ENCODE peak calls at places on chromosomes 5 and 9, in six cellular contexts. One of them, this sample, is unnamed.

GRCh38 chr9:133735415-133735775 is 2.8 kb downstream of the SARDH start:
- DNase-seq in upper lobe of right lung: no peak
- DNase-seq in GM12865: peak
- DNase-seq in AG09309: no peak
- DNase-seq in neural crest cell: no peak
- DNase-seq in endothelial cell: no peak
- DNase-seq in this sample: no peak

GRCh38 chr9:125428060-125428481 is 166.4 kb downstream of the GAPVD1 start:
- DNase-seq in upper lobe of right lung: peak
- DNase-seq in GM12865: peak
- DNase-seq in AG09309: no peak
- DNase-seq in neural crest cell: no peak
- DNase-seq in endothelial cell: no peak
- DNase-seq in this sample: no peak

GRCh38 chr9:81557957-81558791 is 131.2 kb downstream of the TLE1 start:
- DNase-seq in upper lobe of right lung: no peak
- DNase-seq in GM12865: no peak
- DNase-seq in AG09309: peak
- DNase-seq in neural crest cell: no peak
- DNase-seq in endothelial cell: no peak
- DNase-seq in this sample: no peak

GRCh38 chr5:156201793-156202388 is 125.1 kb upstream of the SGCD start:
- DNase-seq in upper lobe of right lung: no peak
- DNase-seq in GM12865: no peak
- DNase-seq in AG09309: peak
- DNase-seq in neural crest cell: no peak
- DNase-seq in endothelial cell: no peak
- DNase-seq in this sample: no peak

GRCh38 chr9:137111788-137112563 is 2.6 kb downstream of the DPP7 start:
- DNase-seq in upper lobe of right lung: no peak
- DNase-seq in GM12865: no peak
- DNase-seq in AG09309: no peak
- DNase-seq in neural crest cell: no peak
- DNase-seq in endothelial cell: no peak
- DNase-seq in this sample: no peak

GRCh38 chr5:112844489-112844888 is 16.6 kb upstream of the SRP19 start:
- DNase-seq in upper lobe of right lung: no peak
- DNase-seq in GM12865: no peak
- DNase-seq in AG09309: no peak
- DNase-seq in neural crest cell: no peak
- DNase-seq in endothelial cell: no peak
- DNase-seq in this sample: no peak

GRCh38 chr5:160747559-160747958 is 104.5 kb downstream of the ATP10B start:
- DNase-seq in upper lobe of right lung: no peak
- DNase-seq in GM12865: no peak
- DNase-seq in AG09309: no peak
- DNase-seq in neural crest cell: no peak
- DNase-seq in endothelial cell: no peak
- DNase-seq in this sample: no peak

GRCh38 chr5:73230264-73231244 is 57.6 kb downstream of the TMEM174 start:
- DNase-seq in upper lobe of right lung: no peak
- DNase-seq in GM12865: no peak
- DNase-seq in AG09309: no peak
- DNase-seq in neural crest cell: no peak
- DNase-seq in endothelial cell: peak
- DNase-seq in this sample: peak

GRCh38 chr9:124486778-124487490 is 20.3 kb downstream of the NR5A1 start:
- DNase-seq in upper lobe of right lung: no peak
- DNase-seq in GM12865: no peak
- DNase-seq in AG09309: no peak
- DNase-seq in neural crest cell: no peak
- DNase-seq in endothelial cell: no peak
- DNase-seq in this sample: no peak

GRCh38 chr9:34996905-34997279 is 7.3 kb downstream of the DNAJB5 start:
- DNase-seq in upper lobe of right lung: no peak
- DNase-seq in GM12865: no peak
- DNase-seq in AG09309: no peak
- DNase-seq in neural crest cell: no peak
- DNase-seq in endothelial cell: no peak
- DNase-seq in this sample: no peak

GRCh38 chr9:5265939-5266338 is 34.7 kb downstream of the INSL4 start:
- DNase-seq in upper lobe of right lung: no peak
- DNase-seq in GM12865: peak
- DNase-seq in AG09309: no peak
- DNase-seq in neural crest cell: no peak
- DNase-seq in endothelial cell: no peak
- DNase-seq in this sample: no peak
- TF ChIP-seq CTCF in upper lobe of right lung: no peak
- TF ChIP-seq CTCF in GM12865: peak
- TF ChIP-seq CTCF in AG09309: no peak
- TF ChIP-seq CTCF in neural crest cell: no peak
- TF ChIP-seq CTCF in endothelial cell: no peak
- TF ChIP-seq CTCF in this sample: no peak

GRCh38 chr5:81425569-81425968 is 31.6 kb upstream of the ACOT12 start:
- DNase-seq in upper lobe of right lung: no peak
- DNase-seq in GM12865: peak
- DNase-seq in AG09309: peak
- DNase-seq in neural crest cell: no peak
- DNase-seq in endothelial cell: no peak
- DNase-seq in this sample: no peak
- TF ChIP-seq CTCF in upper lobe of right lung: peak
- TF ChIP-seq CTCF in GM12865: peak
- TF ChIP-seq CTCF in AG09309: peak
- TF ChIP-seq CTCF in neural crest cell: peak
- TF ChIP-seq CTCF in endothelial cell: peak
- TF ChIP-seq CTCF in this sample: peak

GRCh38 chr5:177980776-177981175 is 15.3 kb downstream of the PROP1 start:
- DNase-seq in upper lobe of right lung: no peak
- DNase-seq in GM12865: no peak
- DNase-seq in AG09309: no peak
- DNase-seq in neural crest cell: no peak
- DNase-seq in endothelial cell: no peak
- DNase-seq in this sample: no peak

GRCh38 chr5:177982956-177983355 is 13.1 kb downstream of the PROP1 start:
- DNase-seq in upper lobe of right lung: no peak
- DNase-seq in GM12865: no peak
- DNase-seq in AG09309: no peak
- DNase-seq in neural crest cell: no peak
- DNase-seq in endothelial cell: no peak
- DNase-seq in this sample: no peak

GRCh38 chr5:177983763-177984564 is 12.1 kb downstream of the PROP1 start:
- DNase-seq in upper lobe of right lung: no peak
- DNase-seq in GM12865: no peak
- DNase-seq in AG09309: no peak
- DNase-seq in neural crest cell: no peak
- DNase-seq in endothelial cell: no peak
- DNase-seq in this sample: no peak

GRCh38 chr5:177981296-177982071 is 14.6 kb downstream of the PROP1 start:
- DNase-seq in upper lobe of right lung: no peak
- DNase-seq in GM12865: no peak
- DNase-seq in AG09309: no peak
- DNase-seq in neural crest cell: no peak
- DNase-seq in endothelial cell: no peak
- DNase-seq in this sample: no peak

GRCh38 chr5:177982072-177982727 is 13.8 kb downstream of the PROP1 start:
- DNase-seq in upper lobe of right lung: peak
- DNase-seq in GM12865: peak
- DNase-seq in AG09309: no peak
- DNase-seq in neural crest cell: no peak
- DNase-seq in endothelial cell: no peak
- DNase-seq in this sample: peak
- TF ChIP-seq CTCF in upper lobe of right lung: peak
- TF ChIP-seq CTCF in GM12865: no peak
- TF ChIP-seq CTCF in AG09309: peak
- TF ChIP-seq CTCF in neural crest cell: peak
- TF ChIP-seq CTCF in endothelial cell: no peak
- TF ChIP-seq CTCF in this sample: no peak

DNA sequence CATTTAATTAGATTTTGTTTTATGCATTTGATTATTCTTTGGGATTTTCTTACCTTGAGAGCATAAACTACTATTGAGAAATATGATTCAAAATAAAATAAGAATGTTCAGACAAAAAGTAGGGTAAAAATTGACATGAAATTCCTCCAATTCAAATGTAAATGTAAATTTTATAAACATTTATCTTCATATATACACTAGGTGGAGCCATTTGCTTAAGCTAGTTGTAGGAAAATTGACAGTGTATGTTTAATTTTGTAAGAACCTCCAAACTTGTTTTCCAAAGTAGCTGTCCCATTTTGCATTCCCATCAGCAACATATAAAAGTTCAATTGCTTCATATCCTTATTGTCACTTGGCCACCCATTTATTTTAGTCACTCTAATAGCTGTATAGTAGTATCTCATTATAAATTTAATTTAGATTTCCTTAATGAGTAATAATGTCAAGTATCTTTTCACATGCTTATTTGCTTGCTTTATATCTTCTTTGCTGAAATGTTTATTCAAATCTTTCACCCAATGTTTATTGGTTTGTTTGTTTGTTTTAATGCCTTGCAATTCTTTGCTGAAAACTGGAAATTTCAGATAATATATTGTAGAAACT is 37.6 kb upstream of the SLCO6A1 start:
- DNase-seq in upper lobe of right lung: no peak
- DNase-seq in GM12865: no peak
- DNase-seq in AG09309: no peak
- DNase-seq in neural crest cell: no peak
- DNase-seq in endothelial cell: no peak
- DNase-seq in this sample: no peak
- TF ChIP-seq CTCF in upper lobe of right lung: peak
- TF ChIP-seq CTCF in GM12865: no peak
- TF ChIP-seq CTCF in AG09309: peak
- TF ChIP-seq CTCF in neural crest cell: peak
- TF ChIP-seq CTCF in endothelial cell: peak
- TF ChIP-seq CTCF in this sample: peak

GRCh38 chr5:62206150-62206829 is 99.7 kb upstream of the KIF2A start:
- DNase-seq in upper lobe of right lung: no peak
- DNase-seq in GM12865: peak
- DNase-seq in AG09309: no peak
- DNase-seq in neural crest cell: no peak
- DNase-seq in endothelial cell: peak
- DNase-seq in this sample: no peak
- TF ChIP-seq CTCF in upper lobe of right lung: no peak
- TF ChIP-seq CTCF in GM12865: no peak
- TF ChIP-seq CTCF in AG09309: peak
- TF ChIP-seq CTCF in neural crest cell: no peak
- TF ChIP-seq CTCF in endothelial cell: no peak
- TF ChIP-seq CTCF in this sample: no peak

GRCh38 chr9:36416870-36417269 is 16.8 kb upstream of the RNF38 start:
- DNase-seq in upper lobe of right lung: peak
- DNase-seq in GM12865: no peak
- DNase-seq in AG09309: no peak
- DNase-seq in neural crest cell: no peak
- DNase-seq in endothelial cell: no peak
- DNase-seq in this sample: no peak

GRCh38 chr9:36415822-36416515 is 15.9 kb upstream of the RNF38 start:
- DNase-seq in upper lobe of right lung: no peak
- DNase-seq in GM12865: no peak
- DNase-seq in AG09309: no peak
- DNase-seq in neural crest cell: no peak
- DNase-seq in endothelial cell: no peak
- DNase-seq in this sample: no peak
- TF ChIP-seq CTCF in upper lobe of right lung: no peak
- TF ChIP-seq CTCF in GM12865: no peak
- TF ChIP-seq CTCF in AG09309: no peak
- TF ChIP-seq CTCF in neural crest cell: no peak
- TF ChIP-seq CTCF in endothelial cell: no peak
- TF ChIP-seq CTCF in this sample: no peak

DNA sequence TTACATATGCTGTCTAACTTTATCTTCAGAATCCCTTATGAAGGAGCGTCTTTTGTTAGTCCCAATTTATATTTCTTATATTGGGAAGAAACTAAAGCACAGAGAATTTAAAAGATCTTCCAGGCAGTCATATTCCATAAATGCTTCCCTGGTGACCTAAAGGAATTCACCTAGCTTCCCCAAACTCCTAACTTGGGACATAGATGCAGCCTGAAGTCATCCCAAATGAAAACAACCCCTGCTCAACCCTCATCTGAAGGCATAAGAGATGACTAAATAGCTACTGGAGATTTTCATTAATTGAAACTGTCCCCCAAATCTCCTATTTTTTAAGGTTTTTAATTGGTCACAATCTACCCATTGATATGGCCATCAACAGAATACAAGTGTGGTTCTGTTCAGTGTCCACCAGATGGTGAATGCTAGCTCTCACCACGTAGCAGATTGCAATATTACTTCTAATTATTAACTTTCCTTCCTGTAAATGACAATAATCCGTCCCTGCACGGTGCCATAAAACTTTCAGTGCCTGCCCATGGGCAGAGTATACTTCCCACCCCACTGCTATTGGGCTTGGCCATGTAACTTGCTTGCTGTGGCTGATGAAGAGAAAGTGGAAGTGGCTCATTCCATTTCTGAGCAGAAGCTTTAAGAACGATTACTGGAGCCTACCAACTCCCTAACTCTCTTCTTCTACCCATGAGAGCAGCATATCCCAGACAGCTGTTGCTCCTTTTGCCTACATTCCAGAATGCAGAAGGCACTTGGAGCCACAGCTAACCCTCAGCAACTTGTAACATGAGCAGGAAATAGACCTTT is 18.7 kb downstream of the PRUNE2 start:
- DNase-seq in upper lobe of right lung: no peak
- DNase-seq in GM12865: peak
- DNase-seq in AG09309: no peak
- DNase-seq in neural crest cell: no peak
- DNase-seq in endothelial cell: no peak
- DNase-seq in this sample: no peak
- TF ChIP-seq CTCF in upper lobe of right lung: no peak
- TF ChIP-seq CTCF in GM12865: no peak
- TF ChIP-seq CTCF in AG09309: no peak
- TF ChIP-seq CTCF in neural crest cell: peak
- TF ChIP-seq CTCF in endothelial cell: no peak
- TF ChIP-seq CTCF in this sample: no peak

DNA sequence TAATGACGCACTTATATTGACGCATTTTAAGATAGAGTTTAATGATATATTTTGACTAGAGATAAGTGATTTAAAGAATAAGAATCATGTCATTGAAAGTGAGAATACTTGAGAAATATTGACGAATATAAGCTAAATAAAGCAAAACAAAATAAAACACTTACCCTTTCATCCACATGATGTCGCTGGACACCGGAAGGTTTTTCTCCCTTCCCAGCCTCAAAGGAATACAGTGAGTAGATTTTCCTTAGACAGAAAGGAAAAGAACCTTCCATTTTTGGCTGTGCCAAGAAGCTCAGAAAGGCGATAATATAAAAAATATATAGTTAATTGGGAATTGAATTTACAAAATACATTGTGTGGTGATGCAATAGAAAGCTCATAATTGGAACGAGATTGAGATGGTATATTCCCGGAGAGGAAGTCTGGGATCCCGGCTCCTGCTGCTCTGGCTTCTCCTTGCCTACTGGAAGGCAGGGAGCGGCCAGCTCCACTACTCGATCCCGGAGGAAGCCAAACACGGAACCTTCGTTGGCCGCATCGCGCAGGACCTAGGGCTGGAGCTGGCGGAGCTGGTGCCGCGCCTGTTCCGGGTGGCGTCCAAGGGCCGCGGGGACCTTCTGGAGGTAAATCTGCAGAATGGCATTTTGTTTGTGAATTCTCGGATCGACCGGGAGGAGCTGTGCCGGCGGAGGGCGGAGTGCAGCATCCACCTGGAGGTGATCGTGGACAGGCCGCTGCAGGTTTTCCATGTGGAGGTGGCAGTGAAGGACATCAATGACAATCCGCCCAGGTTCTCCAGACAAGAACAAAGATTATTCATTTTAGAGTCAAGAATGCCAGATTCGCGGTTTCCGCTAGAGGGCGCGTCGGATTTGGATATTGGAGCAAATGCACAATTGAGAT is at the start of gene PCDHA5:
- DNase-seq in upper lobe of right lung: no peak
- DNase-seq in GM12865: peak
- DNase-seq in AG09309: no peak
- DNase-seq in neural crest cell: no peak
- DNase-seq in endothelial cell: no peak
- DNase-seq in this sample: no peak
- TF ChIP-seq CTCF in upper lobe of right lung: peak
- TF ChIP-seq CTCF in GM12865: peak
- TF ChIP-seq CTCF in AG09309: peak
- TF ChIP-seq CTCF in neural crest cell: no peak
- TF ChIP-seq CTCF in endothelial cell: no peak
- TF ChIP-seq CTCF in this sample: no peak

This sample was measured in glutamatergic neuron.